ENCODE peak calls at places on chromosomes 2 and 18, in seven cellular contexts. Z is memory B cell; R is mucosa of gallbladder; N is thoracic aorta; I is stimulated activated CD4-positive, alpha-beta T cell treated with anti-CD3 and anti-CD28 coated beads, Interleukin-2, amount 100 ng/mL, for 48 hours; O is mammary epithelial cell; F is body of pancreas. G is an unnamed sample.

GRCh38 chr2:106065983-106066826 is 127.9 kb downstream of the UXS1 start:
- DNase-seq in Z (no peak), R (no peak), N (no peak), I (no peak), O (no peak), F (no peak), G (no peak)

GRCh38 chr2:65503746-65504145 is 71.3 kb upstream of the SPRED2 start:
- DNase-seq in Z (no peak), R (no peak), N (no peak), I (no peak), O (no peak), F (no peak), G (no peak)

GRCh38 chr2:9160732-9161131 is 45.9 kb upstream of the ASAP2 start:
- DNase-seq in Z (no peak), R (no peak), N (no peak), I (no peak), O (no peak), F (no peak), G (no peak)

GRCh38 chr2:108616731-108617161 is 82.5 kb downstream of the LIMS1 start:
- DNase-seq in Z (no peak), R (no peak), N (no peak), I (no peak), O (peak), F (peak), G (no peak)

GRCh38 chr18:48220146-48220499 is 189.1 kb downstream of the ZBTB7C start:
- DNase-seq in Z (no peak), R (no peak), N (no peak), I (no peak), O (no peak), F (no peak), G (no peak)

GRCh38 chr2:129707800-129708199 is 271.7 kb upstream of the RAB6C start:
- DNase-seq in Z (no peak), R (no peak), N (no peak), I (no peak), O (no peak), F (no peak), G (no peak)

GRCh38 chr2:220556658-220557057 is 929.2 kb downstream of the SLC4A3 start:
- DNase-seq in Z (no peak), R (no peak), N (no peak), I (no peak), O (peak), F (no peak), G (no peak)

GRCh38 chr18:64254399-64255093 is 105.7 kb upstream of the LINC00305 start:
- DNase-seq in Z (no peak), R (no peak), N (no peak), I (no peak), O (no peak), F (no peak), G (no peak)